ENCODE peak calls at places on chromosomes 12 and 14, in ten cellular contexts. One of them, this sample, is unnamed.

GRCh38 chr14:101821528-101821927 is 60.0 kb downstream of the PPP2R5C start:
- DNase-seq in cardiac muscle cell: no peak
- DNase-seq in uterus: no peak
- DNase-seq in IMR-90: no peak
- DNase-seq in WERI-Rb-1: no peak
- DNase-seq in suprapubic skin: no peak
- DNase-seq in left ventricle myocardium inferior: no peak
- DNase-seq in breast epithelium: no peak
- DNase-seq in AG04450: no peak
- DNase-seq in upper lobe of right lung: no peak
- DNase-seq in this sample: no peak

GRCh38 chr12:55771736-55772135 is 28.8 kb downstream of the GDF11 start:
- DNase-seq in cardiac muscle cell: peak; percentile 62
- DNase-seq in uterus: no peak
- DNase-seq in upper lobe of right lung: no peak
- DNase-seq in left ventricle myocardium inferior: no peak
- DNase-seq in IMR-90: no peak
- DNase-seq in WERI-Rb-1: no peak
- DNase-seq in suprapubic skin: no peak
- DNase-seq in AG04450: no peak
- DNase-seq in breast epithelium: no peak
- DNase-seq in this sample: no peak

GRCh38 chr12:107570721-107571120 is 114.9 kb upstream of the PWP1 start:
- DNase-seq in breast epithelium: no peak
- DNase-seq in left ventricle myocardium inferior: no peak
- DNase-seq in cardiac muscle cell: no peak
- DNase-seq in IMR-90: peak; percentile 67
- DNase-seq in AG04450: peak; percentile 16
- DNase-seq in suprapubic skin: no peak
- DNase-seq in uterus: no peak
- DNase-seq in WERI-Rb-1: no peak
- DNase-seq in upper lobe of right lung: no peak
- DNase-seq in this sample: no peak

GRCh38 chr12:82517027-82517426 is 158.7 kb downstream of the METTL25 start:
- DNase-seq in IMR-90: peak; percentile 4
- DNase-seq in breast epithelium: no peak
- DNase-seq in left ventricle myocardium inferior: no peak
- DNase-seq in cardiac muscle cell: no peak
- DNase-seq in AG04450: no peak
- DNase-seq in upper lobe of right lung: no peak
- DNase-seq in uterus: no peak
- DNase-seq in WERI-Rb-1: peak; percentile 21
- DNase-seq in suprapubic skin: no peak
- DNase-seq in this sample: no peak

GRCh38 chr12:8698132-8698829 is 490 bp downstream of the RIMKLB start:
- DNase-seq in cardiac muscle cell: peak; percentile 78
- DNase-seq in left ventricle myocardium inferior: peak; percentile 76
- DNase-seq in suprapubic skin: peak; percentile 88
- DNase-seq in AG04450: no peak
- DNase-seq in IMR-90: peak; percentile 16
- DNase-seq in WERI-Rb-1: peak; percentile 68
- DNase-seq in uterus: peak; percentile 64
- DNase-seq in breast epithelium: peak; percentile 45
- DNase-seq in upper lobe of right lung: peak; percentile 85
- DNase-seq in this sample: peak; percentile 81

GRCh38 chr14:67526676-67527459 is 6.2 kb upstream of the PLEKHH1 start:
- DNase-seq in WERI-Rb-1: peak; percentile 61
- DNase-seq in left ventricle myocardium inferior: no peak
- DNase-seq in upper lobe of right lung: no peak
- DNase-seq in suprapubic skin: no peak
- DNase-seq in AG04450: no peak
- DNase-seq in cardiac muscle cell: peak; percentile 53
- DNase-seq in uterus: no peak
- DNase-seq in IMR-90: peak; percentile 45
- DNase-seq in breast epithelium: no peak
- DNase-seq in this sample: no peak

GRCh38 chr14:67232066-67232465 is 9.2 kb upstream of the PALS1 start:
- DNase-seq in upper lobe of right lung: no peak
- DNase-seq in suprapubic skin: no peak
- DNase-seq in cardiac muscle cell: no peak
- DNase-seq in AG04450: no peak
- DNase-seq in uterus: no peak
- DNase-seq in breast epithelium: no peak
- DNase-seq in WERI-Rb-1: no peak
- DNase-seq in left ventricle myocardium inferior: no peak
- DNase-seq in IMR-90: no peak
- DNase-seq in this sample: no peak

GRCh38 chr12:2169964-2170363 is 117.2 kb downstream of the CACNA1C start:
- DNase-seq in AG04450: no peak
- DNase-seq in breast epithelium: no peak
- DNase-seq in WERI-Rb-1: no peak
- DNase-seq in cardiac muscle cell: no peak
- DNase-seq in uterus: no peak
- DNase-seq in suprapubic skin: no peak
- DNase-seq in IMR-90: no peak
- DNase-seq in left ventricle myocardium inferior: no peak
- DNase-seq in upper lobe of right lung: no peak
- DNase-seq in this sample: no peak

GRCh38 chr12:52867152-52867551 is 18.4 kb upstream of the KRT78 start:
- DNase-seq in breast epithelium: no peak
- DNase-seq in left ventricle myocardium inferior: no peak
- DNase-seq in AG04450: no peak
- DNase-seq in uterus: no peak
- DNase-seq in WERI-Rb-1: no peak
- DNase-seq in cardiac muscle cell: no peak
- DNase-seq in IMR-90: no peak
- DNase-seq in suprapubic skin: no peak
- DNase-seq in upper lobe of right lung: no peak
- DNase-seq in this sample: no peak

GRCh38 chr12:110863161-110863560 is 16.4 kb downstream of the CCDC63 start:
- DNase-seq in cardiac muscle cell: no peak
- DNase-seq in left ventricle myocardium inferior: no peak
- DNase-seq in AG04450: no peak
- DNase-seq in breast epithelium: no peak
- DNase-seq in suprapubic skin: no peak
- DNase-seq in IMR-90: no peak
- DNase-seq in uterus: no peak
- DNase-seq in upper lobe of right lung: no peak
- DNase-seq in WERI-Rb-1: no peak
- DNase-seq in this sample: no peak

GRCh38 chr12:92139634-92140555 is 5.8 kb downstream of the BTG1 start:
- DNase-seq in breast epithelium: no peak
- DNase-seq in uterus: no peak
- DNase-seq in suprapubic skin: no peak
- DNase-seq in upper lobe of right lung: no peak
- DNase-seq in left ventricle myocardium inferior: no peak
- DNase-seq in cardiac muscle cell: no peak
- DNase-seq in WERI-Rb-1: no peak
- DNase-seq in IMR-90: peak; percentile 59
- DNase-seq in AG04450: no peak
- DNase-seq in this sample: no peak

GRCh38 chr12:111154180-111154579 is 214.7 kb downstream of the PHETA1 start:
- DNase-seq in WERI-Rb-1: no peak
- DNase-seq in breast epithelium: no peak
- DNase-seq in uterus: no peak
- DNase-seq in upper lobe of right lung: no peak
- DNase-seq in suprapubic skin: no peak
- DNase-seq in IMR-90: no peak
- DNase-seq in AG04450: no peak
- DNase-seq in left ventricle myocardium inferior: no peak
- DNase-seq in cardiac muscle cell: no peak
- DNase-seq in this sample: no peak

GRCh38 chr12:114412307-114412706 is 6.4 kb upstream of the TBX5 start:
- DNase-seq in WERI-Rb-1: no peak
- DNase-seq in cardiac muscle cell: no peak
- DNase-seq in breast epithelium: no peak
- DNase-seq in uterus: no peak
- DNase-seq in suprapubic skin: no peak
- DNase-seq in AG04450: no peak
- DNase-seq in upper lobe of right lung: no peak
- DNase-seq in left ventricle myocardium inferior: no peak
- DNase-seq in IMR-90: no peak
- DNase-seq in this sample: no peak
- H3K4me3 ChIP-seq in WERI-Rb-1: no peak overlapping the region
- H3K4me3 ChIP-seq in cardiac muscle cell: no peak overlapping the region
- H3K4me3 ChIP-seq in breast epithelium: no peak overlapping the region
- H3K4me3 ChIP-seq in uterus: no peak overlapping the region
- H3K4me3 ChIP-seq in suprapubic skin: no peak overlapping the region
- H3K4me3 ChIP-seq in AG04450: peak overlapping the region; percentile 83
- H3K4me3 ChIP-seq in upper lobe of right lung: peak overlapping the region; percentile 55
- H3K4me3 ChIP-seq in left ventricle myocardium inferior: no peak overlapping the region
- H3K4me3 ChIP-seq in IMR-90: peak overlapping the region; percentile 97
- H3K4me3 ChIP-seq in this sample: no peak overlapping the region

GRCh38 chr12:101616027-101616494 is 21.3 kb downstream of the MYBPC1 start:
- DNase-seq in AG04450: no peak
- DNase-seq in suprapubic skin: no peak
- DNase-seq in uterus: no peak
- DNase-seq in WERI-Rb-1: no peak
- DNase-seq in left ventricle myocardium inferior: no peak
- DNase-seq in cardiac muscle cell: no peak
- DNase-seq in upper lobe of right lung: no peak
- DNase-seq in IMR-90: no peak
- DNase-seq in breast epithelium: no peak
- DNase-seq in this sample: no peak
- H3K27ac ChIP-seq in AG04450: no peak overlapping the region
- H3K27ac ChIP-seq in suprapubic skin: peak overlapping the region; percentile 79
- H3K27ac ChIP-seq in uterus: peak overlapping the region; percentile 44
- H3K27ac ChIP-seq in WERI-Rb-1: no peak overlapping the region
- H3K27ac ChIP-seq in left ventricle myocardium inferior: peak overlapping the region; percentile 56
- H3K27ac ChIP-seq in cardiac muscle cell: no peak overlapping the region
- H3K27ac ChIP-seq in upper lobe of right lung: peak overlapping the region; percentile 81
- H3K27ac ChIP-seq in IMR-90: no peak overlapping the region
- H3K27ac ChIP-seq in breast epithelium: peak overlapping the region; percentile 49
- H3K27ac ChIP-seq in this sample: peak overlapping the region; percentile 88

GRCh38 chr14:92801917-92802316 is 7.8 kb downstream of the GOLGA5 start:
- DNase-seq in AG04450: no peak
- DNase-seq in suprapubic skin: no peak
- DNase-seq in uterus: no peak
- DNase-seq in WERI-Rb-1: no peak
- DNase-seq in IMR-90: no peak
- DNase-seq in left ventricle myocardium inferior: no peak
- DNase-seq in breast epithelium: no peak
- DNase-seq in upper lobe of right lung: no peak
- DNase-seq in cardiac muscle cell: no peak
- DNase-seq in this sample: no peak

GRCh38 chr14:92800012-92800411 is 5.9 kb downstream of the GOLGA5 start:
- DNase-seq in suprapubic skin: no peak
- DNase-seq in IMR-90: no peak
- DNase-seq in breast epithelium: no peak
- DNase-seq in left ventricle myocardium inferior: no peak
- DNase-seq in uterus: no peak
- DNase-seq in WERI-Rb-1: no peak
- DNase-seq in AG04450: no peak
- DNase-seq in upper lobe of right lung: no peak
- DNase-seq in cardiac muscle cell: no peak
- DNase-seq in this sample: no peak

GRCh38 chr14:92798811-92799210 is 4.7 kb downstream of the GOLGA5 start:
- DNase-seq in breast epithelium: no peak
- DNase-seq in AG04450: no peak
- DNase-seq in WERI-Rb-1: no peak
- DNase-seq in uterus: no peak
- DNase-seq in suprapubic skin: no peak
- DNase-seq in left ventricle myocardium inferior: no peak
- DNase-seq in cardiac muscle cell: no peak
- DNase-seq in upper lobe of right lung: no peak
- DNase-seq in IMR-90: no peak
- DNase-seq in this sample: no peak

GRCh38 chr14:92800525-92800924 is 6.4 kb downstream of the GOLGA5 start:
- DNase-seq in AG04450: no peak
- DNase-seq in cardiac muscle cell: no peak
- DNase-seq in upper lobe of right lung: no peak
- DNase-seq in uterus: no peak
- DNase-seq in WERI-Rb-1: no peak
- DNase-seq in left ventricle myocardium inferior: no peak
- DNase-seq in breast epithelium: no peak
- DNase-seq in IMR-90: no peak
- DNase-seq in suprapubic skin: no peak
- DNase-seq in this sample: no peak

GRCh38 chr14:92802678-92803077 is 8.6 kb downstream of the GOLGA5 start:
- DNase-seq in IMR-90: no peak
- DNase-seq in cardiac muscle cell: no peak
- DNase-seq in left ventricle myocardium inferior: no peak
- DNase-seq in uterus: no peak
- DNase-seq in AG04450: no peak
- DNase-seq in breast epithelium: no peak
- DNase-seq in WERI-Rb-1: no peak
- DNase-seq in upper lobe of right lung: no peak
- DNase-seq in suprapubic skin: no peak
- DNase-seq in this sample: no peak
- H3K9me3 ChIP-seq in IMR-90: no peaks in the 10 kb centered on the region
- H3K9me3 ChIP-seq in cardiac muscle cell: no peaks in the 10 kb centered on the region
- H3K9me3 ChIP-seq in left ventricle myocardium inferior: no peaks in the 10 kb centered on the region
- H3K9me3 ChIP-seq in uterus: no peaks in the 10 kb centered on the region
- H3K9me3 ChIP-seq in AG04450: no peaks in the 10 kb centered on the region
- H3K9me3 ChIP-seq in breast epithelium: no peaks in the 10 kb centered on the region
- H3K9me3 ChIP-seq in WERI-Rb-1: no peaks in the 10 kb centered on the region
- H3K9me3 ChIP-seq in upper lobe of right lung: no peaks in the 10 kb centered on the region
- H3K9me3 ChIP-seq in suprapubic skin: no peaks in the 10 kb centered on the region
- H3K9me3 ChIP-seq in this sample: no peaks in the 10 kb centered on the region

GRCh38 chr14:52283099-52283498 is 15.6 kb downstream of the PTGDR start:
- DNase-seq in upper lobe of right lung: no peak
- DNase-seq in IMR-90: no peak
- DNase-seq in uterus: no peak
- DNase-seq in WERI-Rb-1: no peak
- DNase-seq in breast epithelium: no peak
- DNase-seq in cardiac muscle cell: no peak
- DNase-seq in left ventricle myocardium inferior: no peak
- DNase-seq in suprapubic skin: no peak
- DNase-seq in AG04450: no peak
- DNase-seq in this sample: no peak

GRCh38 chr14:52275372-52275771 is 7.9 kb downstream of the PTGDR start:
- DNase-seq in WERI-Rb-1: no peak
- DNase-seq in cardiac muscle cell: no peak
- DNase-seq in uterus: no peak
- DNase-seq in upper lobe of right lung: no peak
- DNase-seq in suprapubic skin: no peak
- DNase-seq in IMR-90: no peak
- DNase-seq in breast epithelium: no peak
- DNase-seq in left ventricle myocardium inferior: no peak
- DNase-seq in AG04450: no peak
- DNase-seq in this sample: no peak

GRCh38 chr14:52277552-52277951 is 10.1 kb downstream of the PTGDR start:
- DNase-seq in cardiac muscle cell: no peak
- DNase-seq in left ventricle myocardium inferior: no peak
- DNase-seq in uterus: no peak
- DNase-seq in IMR-90: no peak
- DNase-seq in WERI-Rb-1: no peak
- DNase-seq in AG04450: no peak
- DNase-seq in breast epithelium: no peak
- DNase-seq in suprapubic skin: no peak
- DNase-seq in upper lobe of right lung: no peak
- DNase-seq in this sample: no peak

DNA sequence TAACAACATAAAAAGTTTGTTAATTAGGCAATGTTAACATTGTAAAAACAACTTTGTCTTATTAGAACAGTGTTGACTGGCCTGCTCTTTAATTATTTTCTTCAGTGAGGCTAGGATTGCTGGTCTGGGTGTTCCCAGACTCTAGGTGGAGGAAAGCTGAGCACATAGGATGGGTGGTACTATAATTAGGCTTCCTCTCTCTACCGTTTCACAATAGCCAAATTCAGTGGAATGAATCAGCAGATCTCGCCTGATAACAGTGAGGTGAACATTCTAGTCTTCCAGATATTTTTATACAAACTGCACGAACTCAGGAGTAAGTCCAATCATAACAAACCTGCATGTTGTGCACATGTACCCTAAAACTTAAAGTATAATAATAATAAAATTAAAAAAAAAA is 11.9 kb downstream of the PTGDR start:
- DNase-seq in IMR-90: peak; percentile 69
- DNase-seq in AG04450: no peak
- DNase-seq in upper lobe of right lung: no peak
- DNase-seq in breast epithelium: no peak
- DNase-seq in suprapubic skin: no peak
- DNase-seq in left ventricle myocardium inferior: no peak
- DNase-seq in WERI-Rb-1: no peak
- DNase-seq in cardiac muscle cell: no peak
- DNase-seq in uterus: no peak
- DNase-seq in this sample: no peak
- H3K4me3 ChIP-seq in IMR-90: no peak overlapping the region
- H3K4me3 ChIP-seq in AG04450: no peak overlapping the region
- H3K4me3 ChIP-seq in upper lobe of right lung: no peak overlapping the region
- H3K4me3 ChIP-seq in breast epithelium: no peak overlapping the region
- H3K4me3 ChIP-seq in suprapubic skin: no peak overlapping the region
- H3K4me3 ChIP-seq in left ventricle myocardium inferior: no peak overlapping the region
- H3K4me3 ChIP-seq in WERI-Rb-1: no peak overlapping the region
- H3K4me3 ChIP-seq in cardiac muscle cell: no peak overlapping the region
- H3K4me3 ChIP-seq in uterus: no peak overlapping the region
- H3K4me3 ChIP-seq in this sample: no peak overlapping the region